ENCODE peak calls at places on chromosomes 1 and 21, in seven cellular contexts. L is IMR-90, F is H9, J is mesenchymal stem cell, Z is neuronal stem cell, C is trophoblast cell, K is H1. T is an unnamed sample.
A peak's percentile ranks its signal among the peaks of the same experiment; 100 is the strongest.

GRCh38 chr1:54380285-54380882 is 25.8 kb downstream of the SSBP3 start:
- DNase-seq in F (no peak), L (no peak), J (no peak), Z (no peak), K (no peak), C (no peak), T (no peak)

GRCh38 chr21:43702785-43703067 is 16.2 kb upstream of the PDXK start:
- DNase-seq in C (no peak), Z (no peak), L (no peak), F (no peak), K (no peak), J (no peak), T (no peak)

GRCh38 chr1:229058716-229059115 is 212.2 kb upstream of the RAB4A start:
- DNase-seq in F (no peak), K (no peak), L (no peak), C (no peak), Z (no peak), J (no peak), T (no peak)

GRCh38 chr1:116170901-116171589 is 59.8 kb downstream of the MAB21L3 start:
- DNase-seq in L (no peak), C (no peak), Z (no peak), K (no peak), F (no peak), J (no peak), T (no peak)

GRCh38 chr1:27564264-27564579 is 39.7 kb downstream of the AHDC1 start:
- DNase-seq in Z (no peak), K (no peak), F (no peak), C (no peak), L (no peak), J (no peak), T (no peak)

GRCh38 chr1:6962956-6963915 is 178.0 kb downstream of the CAMTA1 start:
- DNase-seq in L (no peak), Z (peak; percentile 97), K (peak; percentile 99), C (no peak), F (peak; percentile 99), J (peak; percentile 81), T (no peak)

GRCh38 chr1:71881611-71882010 is 400.7 kb downstream of the NEGR1 start:
- DNase-seq in F (no peak), C (no peak), Z (no peak), K (no peak), L (peak; percentile 44), J (no peak), T (no peak)

GRCh38 chr1:180560868-180561600 is 2.3 kb downstream of the OVAAL start:
- DNase-seq in J (no peak), C (no peak), K (no peak), F (no peak), Z (no peak), L (peak; percentile 72), T (no peak)

GRCh38 chr1:190479537-190479936 is 1.9 kb upstream of the BRINP3 start:
- DNase-seq in Z (no peak), L (no peak), J (no peak), C (no peak), K (no peak), F (no peak), T (peak; percentile 19)

GRCh38 chr1:246425139-246425794 is 81.8 kb downstream of the SMYD3 start:
- DNase-seq in K (no peak), J (no peak), F (no peak), L (no peak), C (no peak), Z (no peak), T (no peak)

DNA sequence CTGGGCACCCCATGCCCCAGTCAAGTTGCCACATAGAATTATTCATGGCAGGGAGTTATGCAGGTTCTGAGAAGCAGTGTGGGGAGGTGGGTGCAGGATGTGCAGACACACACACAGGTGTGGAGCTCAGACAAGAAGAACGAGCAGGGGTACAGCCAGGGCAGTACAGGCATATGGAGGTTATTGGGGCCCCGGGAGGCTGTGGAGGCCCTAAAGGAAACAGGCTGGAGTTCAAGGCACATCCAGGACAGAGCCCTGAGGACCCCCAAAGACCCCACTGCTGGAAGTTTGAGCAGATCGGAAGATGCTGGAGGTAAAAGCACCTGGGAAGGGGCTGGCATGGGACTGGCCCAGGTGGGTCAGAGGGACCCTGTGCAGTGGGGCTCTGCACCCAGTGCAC is 171.3 kb downstream of the PSMG1 start:
- DNase-seq in K (no peak), C (no peak), Z (no peak), L (no peak), F (no peak), J (no peak), T (no peak)
- H2BK5ac ChIP-seq in K (no peak overlapping the region), C (no peak overlapping the region), Z (no peak overlapping the region), L (no peak overlapping the region), F (no peak overlapping the region), J (no peak overlapping the region), T (no peak overlapping the region)

DNA sequence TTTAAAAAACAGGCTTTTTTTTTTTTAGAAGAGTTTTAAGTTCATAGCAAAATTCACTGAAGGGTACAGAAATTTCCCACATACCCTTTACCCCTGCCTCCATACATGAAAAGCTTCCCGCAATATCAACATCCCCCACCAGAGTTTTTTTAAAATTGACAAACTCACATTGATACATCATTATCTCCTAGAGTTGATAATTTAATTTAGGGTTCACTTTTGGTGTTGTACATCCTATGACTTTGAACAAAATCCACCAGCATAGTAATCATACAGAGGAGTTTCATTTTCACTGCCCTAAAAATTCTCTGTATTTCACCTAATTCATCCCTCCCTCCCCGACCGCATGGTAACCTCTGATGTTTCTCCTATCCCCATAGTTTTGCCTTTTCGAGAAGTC is 53.6 kb upstream of the KCNK2 start:
- DNase-seq in J (no peak), F (no peak), C (no peak), Z (no peak), L (no peak), K (no peak), T (no peak)
- H3K4ac ChIP-seq in J (no peak overlapping the region), F (no peak overlapping the region), C (no peak overlapping the region), Z (no peak overlapping the region), L (no peak overlapping the region), K (no peak overlapping the region), T (no peak overlapping the region)

GRCh38 chr1:108779455-108779854 is 33.0 kb downstream of the STXBP3 start:
- DNase-seq in Z (no peak), K (no peak), F (no peak), C (no peak), L (no peak), J (no peak), T (no peak)
- H2AK5ac ChIP-seq in Z (no peak overlapping the region), K (no peak overlapping the region), F (no peak overlapping the region), C (no peak overlapping the region), L (no peak overlapping the region), J (no peak overlapping the region), T (no peak overlapping the region)

DNA sequence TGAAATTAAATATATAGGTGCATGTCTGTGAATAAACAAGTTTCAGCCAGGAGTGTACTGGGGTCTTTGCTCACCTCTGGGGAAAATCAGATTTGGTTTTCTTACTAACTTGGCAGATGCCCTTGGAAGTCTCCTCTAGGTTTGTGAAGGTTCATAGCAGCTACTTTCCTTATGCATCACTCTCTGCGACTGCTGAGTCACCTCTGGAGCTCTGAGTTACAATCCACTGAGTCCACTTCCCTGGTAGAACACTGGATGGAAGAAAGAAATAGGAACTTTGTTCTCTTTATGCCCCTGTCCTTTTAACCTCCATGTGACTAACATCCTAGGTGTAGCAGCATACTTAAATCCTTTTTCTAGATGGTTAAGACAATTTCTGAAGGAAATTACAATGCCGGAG is 4.4 kb upstream of the FASLG start:
- DNase-seq in Z (no peak), C (no peak), K (no peak), J (peak; percentile 55), L (peak; percentile 88), F (no peak), T (no peak)
- H2BK5ac ChIP-seq in Z (no peak overlapping the region), C (no peak overlapping the region), K (no peak overlapping the region), J (no peak overlapping the region), L (peak overlapping the region; percentile 61), F (no peak overlapping the region), T (no peak overlapping the region)

GRCh38 chr1:24596401-24596880 is 40.6 kb downstream of the NCMAP start:
- DNase-seq in Z (no peak), L (no peak), C (peak; percentile 34), F (no peak), J (peak; percentile 21), K (no peak), T (no peak)
- H3K4ac ChIP-seq in Z (no peak overlapping the region), L (no peak overlapping the region), C (no peak overlapping the region), F (no peak overlapping the region), J (no peak overlapping the region), K (no peak overlapping the region), T (peak overlapping the region; percentile 17)

GRCh38 chr21:35401476-35401875 is 352.4 kb upstream of the RUNX1 start:
- DNase-seq in Z (no peak), L (peak; percentile 19), C (no peak), J (peak; percentile 42), K (no peak), F (no peak), T (peak; percentile 81)
- H2AK5ac ChIP-seq in Z (no peak overlapping the region), L (peak overlapping the region; percentile 35), C (no peak overlapping the region), J (no peak overlapping the region), K (no peak overlapping the region), F (no peak overlapping the region), T (no peak overlapping the region)

GRCh38 chr21:14742119-14742518 is 196.0 kb upstream of the SAMSN1 start:
- DNase-seq in F (no peak), Z (no peak), K (no peak), C (no peak), L (no peak), J (no peak), T (no peak)

GRCh38 chr21:14740692-14741091 is 194.6 kb upstream of the SAMSN1 start:
- DNase-seq in Z (no peak), L (no peak), K (no peak), F (no peak), C (no peak), J (no peak), T (no peak)

GRCh38 chr21:14740116-14740515 is 194.0 kb upstream of the SAMSN1 start:
- DNase-seq in K (no peak), F (no peak), C (no peak), Z (no peak), J (no peak), L (no peak), T (no peak)

GRCh38 chr21:14741237-14741636 is 195.1 kb upstream of the SAMSN1 start:
- DNase-seq in L (no peak), F (no peak), C (no peak), K (no peak), J (no peak), Z (no peak), T (peak; percentile 31)

DNA sequence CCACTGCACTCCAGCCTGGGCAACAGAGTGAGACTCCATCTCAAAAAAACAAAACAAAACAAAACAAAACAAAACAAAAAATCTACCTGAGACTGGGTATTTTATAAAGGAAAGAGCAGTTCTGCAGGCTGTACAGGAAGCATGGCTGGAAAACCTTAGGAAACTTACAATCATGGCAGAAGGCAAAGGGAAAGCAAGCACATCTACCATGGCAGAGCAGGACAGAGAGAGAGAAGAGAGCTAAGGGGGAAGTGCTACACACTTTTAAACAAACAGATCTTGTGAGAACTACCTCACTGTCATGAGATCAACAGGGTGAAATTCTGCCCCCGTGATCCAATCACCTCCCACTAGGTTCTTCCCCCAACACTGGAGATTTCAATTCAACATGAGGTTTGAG is 198.3 kb upstream of the SAMSN1 start:
- DNase-seq in J (no peak), K (no peak), L (no peak), Z (no peak), F (no peak), C (no peak), T (no peak)
- H2BK5ac ChIP-seq in J (no peak overlapping the region), K (no peak overlapping the region), L (no peak overlapping the region), Z (no peak overlapping the region), F (no peak overlapping the region), C (no peak overlapping the region), T (no peak overlapping the region)

DNA sequence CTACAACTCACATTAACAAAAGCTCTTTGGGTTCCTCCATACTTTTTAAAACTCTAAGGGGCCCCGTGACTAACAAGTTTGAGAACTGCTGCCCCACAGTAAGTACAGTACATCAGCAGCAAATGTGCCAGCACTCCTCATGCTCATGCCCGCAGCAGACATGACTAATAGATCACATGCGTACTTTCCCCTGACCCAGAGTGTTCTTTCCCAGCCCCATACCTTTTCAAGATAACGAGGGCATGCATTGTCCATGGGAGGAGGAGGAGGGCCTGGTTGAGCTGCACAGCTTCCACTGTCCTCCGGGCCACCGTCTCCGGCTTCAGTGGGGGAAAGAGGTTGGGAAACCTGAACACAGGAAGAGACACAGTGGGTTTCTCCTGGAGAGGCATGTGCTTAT is 45.5 kb downstream of the DHRS3 start:
- DNase-seq in L (no peak), K (no peak), C (peak; percentile 85), Z (no peak), J (no peak), F (no peak), T (peak; percentile 30)
- H3K4ac ChIP-seq in L (peak overlapping the region; percentile 0), K (no peak overlapping the region), C (no peak overlapping the region), Z (no peak overlapping the region), J (no peak overlapping the region), F (no peak overlapping the region), T (no peak overlapping the region)